ENCODE peak calls at places on chromosome 11, in ten cellular contexts. G is ovary; U is HS-27A; B is right atrium auricular region; I is activated CD4-positive, alpha-beta T cell treated with anti-CD3 and anti-CD28 coated beads for 24 hours; K is LoVo; V is MV-4-11; C is amygdala; S is amniotic epithelial cell; X is EH. P is an unnamed sample.

GRCh38 chr11:64164392-64165312 is 1.3 kb downstream of the MACROD1 start:
- DNase-seq in X (peak; percentile 33), K (no peak), V (no peak), C (no peak), B (no peak), G (no peak), I (no peak), U (no peak), S (no peak), P (no peak)

GRCh38 chr11:114395776-114396175 is 4.5 kb downstream of the C11orf71 start:
- DNase-seq in S (no peak), C (no peak), U (no peak), I (no peak), V (peak; percentile 12), B (no peak), K (no peak), G (no peak), X (no peak), P (no peak)

GRCh38 chr11:130246719-130247118 is 68.0 kb downstream of the ZBTB44 start:
- DNase-seq in B (no peak), I (no peak), U (no peak), G (no peak), C (no peak), X (peak; percentile 6), S (peak; percentile 48), K (no peak), V (no peak), P (no peak)

GRCh38 chr11:74755395-74755995 is 6.8 kb downstream of the RNF169 start:
- DNase-seq in B (no peak), K (no peak), S (peak; percentile 40), U (no peak), I (no peak), X (no peak), G (no peak), V (no peak), C (no peak), P (no peak)

GRCh38 chr11:129880311-129880710 is 15.1 kb downstream of the NFRKB start:
- DNase-seq in X (no peak), U (no peak), K (no peak), C (no peak), G (no peak), B (no peak), V (no peak), S (no peak), I (no peak), P (no peak)

GRCh38 chr11:17770048-17770652 is 35.6 kb downstream of the KCNC1 start:
- DNase-seq in K (peak; percentile 15), X (no peak), G (no peak), V (no peak), C (no peak), I (no peak), U (no peak), S (no peak), B (no peak), P (no peak)

GRCh38 chr11:123188508-123189165 is 6.4 kb downstream of the CLMP start:
- DNase-seq in S (peak; percentile 83), V (no peak), X (peak; percentile 86), B (no peak), I (no peak), G (no peak), K (no peak), C (no peak), U (no peak), P (no peak)

GRCh38 chr11:65498727-65498976 is 193 bp upstream of the MALAT1 start:
- DNase-seq in U (no peak), B (no peak), V (no peak), X (no peak), G (no peak), C (no peak), S (no peak), I (no peak), K (no peak), P (no peak)

GRCh38 chr11:10484461-10485180 is 29.6 kb downstream of the AMPD3 start:
- DNase-seq in V (no peak), I (no peak), K (no peak), X (no peak), C (no peak), U (no peak), S (no peak), G (no peak), B (no peak), P (no peak)

GRCh38 chr11:58493676-58494075 is 14.2 kb downstream of the OR5B21 start:
- DNase-seq in V (peak; percentile 31), I (no peak), X (peak; percentile 34), C (no peak), S (peak; percentile 15), U (no peak), B (no peak), K (no peak), G (no peak), P (no peak)

GRCh38 chr11:79610139-79610538 is 169.3 kb upstream of the TENM4 start:
- DNase-seq in U (no peak), K (no peak), B (no peak), S (no peak), I (no peak), X (no peak), C (no peak), V (no peak), G (no peak), P (no peak)

GRCh38 chr11:72308226-72309073 is 64.5 kb upstream of the PHOX2A start:
- DNase-seq in U (peak; percentile 24), V (no peak), X (peak; percentile 98), I (no peak), S (peak; percentile 94), C (peak; percentile 31), B (no peak), G (no peak), K (no peak), P (no peak)

GRCh38 chr11:117986981-117987495 is 844 bp downstream of the IL10RA start:
- DNase-seq in X (peak; percentile 17), V (peak; percentile 82), C (no peak), I (no peak), G (no peak), B (no peak), K (no peak), S (peak; percentile 4), U (no peak), P (peak; percentile 70)

GRCh38 chr11:92340839-92341238 is 116.2 kb downstream of the FAT3 start:
- DNase-seq in G (no peak), V (no peak), X (peak; percentile 59), C (no peak), S (peak; percentile 1), K (no peak), I (no peak), B (no peak), U (no peak), P (peak; percentile 7)

GRCh38 chr11:11148104-11148509 is 204.9 kb downstream of the CSNK2A3 start:
- DNase-seq in K (no peak), V (no peak), C (no peak), G (peak; percentile 63), I (no peak), S (peak; percentile 75), X (peak; percentile 91), B (peak; percentile 87), U (peak; percentile 77), P (no peak)

GRCh38 chr11:86499723-86500129 is 125.0 kb downstream of the CCDC81 start:
- DNase-seq in I (no peak), U (no peak), K (peak; percentile 30), V (no peak), X (no peak), B (no peak), C (no peak), G (no peak), S (no peak), P (no peak)

GRCh38 chr11:128294685-128295079 is 292.7 kb downstream of the ETS1 start:
- DNase-seq in X (peak; percentile 76), G (no peak), U (no peak), B (no peak), C (no peak), I (no peak), V (no peak), K (no peak), S (peak; percentile 71), P (no peak)

GRCh38 chr11:96072592-96072991 is 148.7 kb upstream of the MTMR2 start:
- DNase-seq in X (no peak), I (no peak), U (no peak), C (no peak), K (no peak), G (no peak), V (no peak), S (no peak), B (peak; percentile 79), P (no peak)

GRCh38 chr11:7536102-7536501 is 22.3 kb downstream of the PPFIBP2 start:
- DNase-seq in X (no peak), B (no peak), I (no peak), V (no peak), K (no peak), U (no peak), S (no peak), G (no peak), C (no peak), P (no peak)

GRCh38 chr11:75760710-75761493 is 7.7 kb upstream of the DGAT2 start:
- DNase-seq in C (no peak), S (peak; percentile 75), V (no peak), U (no peak), K (no peak), X (peak; percentile 41), B (no peak), G (no peak), I (no peak), P (no peak)

GRCh38 chr11:13303668-13304649 is 26.4 kb downstream of the BMAL1 start:
- DNase-seq in S (no peak), B (no peak), I (no peak), G (no peak), V (peak; percentile 94), U (no peak), K (no peak), C (no peak), X (no peak), P (peak; percentile 81)

GRCh38 chr11:78993800-78994430 is 419.3 kb upstream of the NARS2 start:
- DNase-seq in K (no peak), B (no peak), S (no peak), V (no peak), I (no peak), X (no peak), C (no peak), U (no peak), G (no peak), P (no peak)

GRCh38 chr11:28146123-28146751 is 38.0 kb downstream of the METTL15 start:
- DNase-seq in X (peak; percentile 91), U (peak; percentile 81), B (no peak), S (peak; percentile 88), G (no peak), I (no peak), K (peak; percentile 75), C (no peak), V (peak; percentile 62), P (no peak)

GRCh38 chr11:20134991-20135736 is 25.1 kb downstream of the DBX1 start:
- DNase-seq in X (peak; percentile 61), I (no peak), U (no peak), S (peak; percentile 12), B (no peak), V (no peak), K (no peak), G (no peak), C (no peak), P (no peak)

GRCh38 chr11:78038697-78039313 is 15.7 kb upstream of the KCTD14 start:
- DNase-seq in K (peak; percentile 61), X (peak; percentile 27), C (no peak), U (no peak), B (no peak), V (no peak), G (no peak), S (no peak), I (no peak), P (no peak)

GRCh38 chr11:120576606-120577005 is 65.1 kb downstream of the GRIK4 start:
- DNase-seq in K (no peak), B (no peak), V (no peak), C (no peak), U (no peak), S (no peak), G (no peak), I (no peak), X (no peak), P (no peak)

GRCh38 chr11:84264066-84264465 is 977.9 kb upstream of the CCDC90B start:
- DNase-seq in S (no peak), K (no peak), X (no peak), C (peak; percentile 52), V (no peak), U (no peak), I (no peak), B (no peak), G (no peak), P (no peak)

GRCh38 chr11:29333993-29334780 is 682.6 kb downstream of the KCNA4 start:
- DNase-seq in U (peak; percentile 61), V (peak; percentile 78), G (no peak), B (no peak), S (peak; percentile 77), C (no peak), I (no peak), K (peak; percentile 34), X (peak; percentile 82), P (peak; percentile 18)